ENCODE peak calls at places on chromosomes 2 and 18, in ten cellular contexts. N is EL; W is A549; A is activated CD8-positive, alpha-beta memory T cell treated with anti-CD3 and anti-CD28 coated beads for 48 hours; K is left lung; C is HEK293T; H is Kasumi-1; B is NCI-H460; M is ascending aorta; X is tibial artery. J is an unnamed sample.

GRCh38 chr18:79637921-79638855 is 41.4 kb upstream of the CTDP1 start:
- DNase-seq in N (no peak), W (no peak), A (no peak), K (no peak), C (no peak), H (no peak), B (no peak), M (no peak), X (no peak), J (no peak)

GRCh38 chr18:46728219-46728930 is 28.5 kb downstream of the ST8SIA5 start:
- DNase-seq in N (no peak), W (no peak), A (no peak), K (no peak), C (no peak), H (no peak), B (no peak), M (no peak), X (no peak), J (no peak)

GRCh38 chr2:38697116-38697840 is 31.4 kb downstream of the GALM start:
- DNase-seq in N (no peak), W (no peak), A (no peak), K (no peak), C (no peak), H (no peak), B (no peak), M (no peak), X (no peak), J (no peak)

GRCh38 chr2:109719871-109720270 is 74.2 kb upstream of the RGPD5 start:
- DNase-seq in N (no peak), W (no peak), A (no peak), K (no peak), C (no peak), H (no peak), B (no peak), M (no peak), X (no peak), J (no peak)

GRCh38 chr2:178233428-178233827 is 39.1 kb downstream of the OSBPL6 start:
- DNase-seq in N (peak; percentile 47), W (no peak), A (no peak), K (no peak), C (no peak), H (no peak), B (no peak), M (no peak), X (no peak), J (no peak)

GRCh38 chr2:162734287-162734686 is 104.3 kb downstream of the KCNH7 start:
- DNase-seq in N (no peak), W (no peak), A (no peak), K (no peak), C (no peak), H (no peak), B (no peak), M (no peak), X (no peak), J (no peak)

GRCh38 chr2:3338360-3338759 is 39.3 kb downstream of the EIPR1 start:
- DNase-seq in N (no peak), W (no peak), A (no peak), K (no peak), C (no peak), H (no peak), B (no peak), M (no peak), X (no peak), J (no peak)

GRCh38 chr2:43000242-43001054 is 208.1 kb upstream of the HAAO start:
- DNase-seq in N (no peak), W (no peak), A (no peak), K (no peak), C (no peak), H (no peak), B (no peak), M (no peak), X (no peak), J (no peak)

GRCh38 chr2:111930875-111931274 is 32.5 kb downstream of the MERTK start:
- DNase-seq in N (peak; percentile 56), W (no peak), A (no peak), K (no peak), C (no peak), H (no peak), B (no peak), M (no peak), X (no peak), J (no peak)

GRCh38 chr2:199744260-199744659 is 106.7 kb downstream of the FTCDNL1 start:
- DNase-seq in N (no peak), W (no peak), A (no peak), K (no peak), C (no peak), H (no peak), B (no peak), M (no peak), X (no peak), J (no peak)

GRCh38 chr2:44778221-44778654 is 163.3 kb upstream of the SIX3 start:
- DNase-seq in N (no peak), W (no peak), A (no peak), K (no peak), C (no peak), H (no peak), B (no peak), M (no peak), X (no peak), J (no peak)

GRCh38 chr2:229243880-229244560 is 27.1 kb downstream of the PID1 start:
- DNase-seq in N (peak; percentile 4), W (no peak), A (no peak), K (no peak), C (no peak), H (no peak), B (no peak), M (no peak), X (no peak), J (no peak)

GRCh38 chr18:72235422-72235821 is 308.7 kb downstream of the CBLN2 start:
- DNase-seq in N (no peak), W (peak; percentile 15), A (no peak), K (no peak), C (no peak), H (no peak), B (no peak), M (no peak), X (no peak), J (no peak)

GRCh38 chr2:216335252-216335651 is 37.0 kb downstream of the MARCHF4 start:
- DNase-seq in N (no peak), W (no peak), A (no peak), K (no peak), C (no peak), H (no peak), B (no peak), M (no peak), X (no peak), J (no peak)

GRCh38 chr2:190467575-190468083 is 59.5 kb downstream of the MFSD6 start:
- DNase-seq in N (peak; percentile 13), W (no peak), A (no peak), K (no peak), C (no peak), H (no peak), B (no peak), M (no peak), X (peak; percentile 22), J (no peak)

GRCh38 chr2:233414777-233415570 is 60.7 kb downstream of the DGKD start:
- DNase-seq in N (peak; percentile 74), W (peak; percentile 66), A (no peak), K (peak; percentile 66), C (no peak), H (no peak), B (no peak), M (no peak), X (no peak), J (no peak)

GRCh38 chr2:214630402-214631035 is 179.0 kb downstream of the BARD1 start:
- DNase-seq in N (peak; percentile 43), W (no peak), A (no peak), K (no peak), C (no peak), H (no peak), B (no peak), M (no peak), X (no peak), J (no peak)

GRCh38 chr2:73043279-73043678 is 28.2 kb downstream of the SFXN5 start:
- DNase-seq in N (no peak), W (no peak), A (no peak), K (no peak), C (no peak), H (no peak), B (no peak), M (no peak), X (no peak), J (no peak)

GRCh38 chr2:186848873-186849578 is at the start of gene ZSWIM2:
- DNase-seq in N (peak; percentile 87), W (peak; percentile 12), A (no peak), K (peak; percentile 64), C (peak; percentile 58), H (peak; percentile 67), B (peak; percentile 19), M (no peak), X (peak; percentile 63), J (no peak)

GRCh38 chr2:46812381-46813024 is 103.1 kb downstream of the MCFD2 start:
- DNase-seq in N (peak; percentile 80), W (peak; percentile 55), A (no peak), K (peak; percentile 73), C (peak; percentile 5), H (no peak), B (no peak), M (no peak), X (peak; percentile 85), J (no peak)

GRCh38 chr2:231513746-231514224 is 16.5 kb downstream of the NMUR1 start:
- DNase-seq in N (no peak), W (no peak), A (no peak), K (no peak), C (no peak), H (no peak), B (no peak), M (no peak), X (no peak), J (no peak)

GRCh38 chr2:74908763-74909444 is 49.5 kb upstream of the POLE4 start:
- DNase-seq in N (no peak), W (no peak), A (no peak), K (no peak), C (no peak), H (no peak), B (no peak), M (no peak), X (no peak), J (no peak)

GRCh38 chr2:100283724-100284501 is 38.4 kb downstream of the LONRF2 start:
- DNase-seq in N (no peak), W (no peak), A (no peak), K (no peak), C (no peak), H (no peak), B (no peak), M (no peak), X (no peak), J (no peak)

GRCh38 chr2:236918513-236918912 is 167.2 kb upstream of the COPS8 start:
- DNase-seq in N (no peak), W (no peak), A (no peak), K (no peak), C (no peak), H (no peak), B (no peak), M (no peak), X (no peak), J (no peak)

GRCh38 chr2:187581125-187581896 is 27.1 kb upstream of the TFPI start:
- DNase-seq in N (peak; percentile 68), W (peak; percentile 62), A (no peak), K (no peak), C (peak; percentile 18), H (peak; percentile 72), B (peak; percentile 64), M (no peak), X (no peak), J (no peak)

GRCh38 chr2:146734791-146735190 is 1110.0 kb upstream of the ACVR2A start:
- DNase-seq in N (no peak), W (no peak), A (no peak), K (no peak), C (no peak), H (no peak), B (no peak), M (no peak), X (no peak), J (no peak)

GRCh38 chr2:240396623-240397541 is 38.6 kb upstream of the GPC1 start:
- DNase-seq in N (no peak), W (no peak), A (no peak), K (no peak), C (no peak), H (no peak), B (no peak), M (no peak), X (peak; percentile 12), J (no peak)

GRCh38 chr18:5104246-5104645 is 92.8 kb downstream of the AKAIN1 start:
- DNase-seq in N (no peak), W (no peak), A (no peak), K (no peak), C (no peak), H (no peak), B (no peak), M (no peak), X (no peak), J (no peak)

J was measured in cortex of kidney.